ENCODE peak calls at places on chromosomes 2 and 18, in nine cellular contexts. Y, B, Z, W, J, G, C, F and T are unnamed samples.

GRCh38 chr2:53033416-53033815 is 734.2 kb upstream of the CHAC2 start:
- DNase-seq in Y (no peak), B (no peak), Z (peak; percentile 6), W (no peak), J (no peak), G (peak; percentile 81), C (peak; percentile 51), F (no peak), T (no peak)

GRCh38 chr2:138503087-138503442 is 1.5 kb downstream of the SPOPL start:
- DNase-seq in Y (no peak), B (peak; percentile 36), Z (no peak), W (no peak), J (no peak), G (no peak), C (no peak), F (peak; percentile 13), T (no peak)

GRCh38 chr2:101860157-101860556 is 131.6 kb upstream of the IL1R2 start:
- DNase-seq in Y (no peak), B (no peak), Z (no peak), W (no peak), J (no peak), G (no peak), C (no peak), F (no peak), T (no peak)

GRCh38 chr2:64491426-64491825 is 32.7 kb upstream of the AFTPH start:
- DNase-seq in Y (no peak), B (no peak), Z (peak; percentile 29), W (no peak), J (no peak), G (peak; percentile 22), C (peak; percentile 50), F (peak; percentile 44), T (no peak)

GRCh38 chr2:219254590-219255219 is 987 bp upstream of the TUBA4A start:
- DNase-seq in Y (no peak), B (no peak), Z (no peak), W (peak; percentile 69), J (no peak), G (no peak), C (peak; percentile 16), F (no peak), T (no peak)

GRCh38 chr18:9731380-9731779 is 23.3 kb downstream of the RAB31 start:
- DNase-seq in Y (no peak), B (peak; percentile 88), Z (no peak), W (peak; percentile 60), J (peak; percentile 92), G (peak; percentile 88), C (peak; percentile 69), F (peak; percentile 17), T (no peak)

GRCh38 chr2:145228506-145228905 is 708.6 kb upstream of the ZEB2 start:
- DNase-seq in Y (no peak), B (peak; percentile 2), Z (peak; percentile 11), W (no peak), J (no peak), G (peak; percentile 41), C (peak; percentile 17), F (peak; percentile 13), T (no peak)

GRCh38 chr2:56369316-56369715 is 185.5 kb downstream of the CCDC85A start:
- DNase-seq in Y (peak; percentile 2), B (peak; percentile 15), Z (no peak), W (no peak), J (no peak), G (no peak), C (no peak), F (no peak), T (peak; percentile 7)

GRCh38 chr2:212024040-212024439 is 514.6 kb downstream of the ERBB4 start:
- DNase-seq in Y (no peak), B (no peak), Z (no peak), W (no peak), J (no peak), G (no peak), C (no peak), F (no peak), T (no peak)

GRCh38 chr2:226788064-226788463 is 11.6 kb downstream of the IRS1 start:
- DNase-seq in Y (no peak), B (no peak), Z (no peak), W (no peak), J (no peak), G (peak; percentile 39), C (peak; percentile 62), F (no peak), T (no peak)

GRCh38 chr2:226790436-226790835 is 9.2 kb downstream of the IRS1 start:
- DNase-seq in Y (no peak), B (no peak), Z (no peak), W (peak; percentile 37), J (no peak), G (peak; percentile 29), C (no peak), F (no peak), T (no peak)

GRCh38 chr2:226791056-226791486 is 8.5 kb downstream of the IRS1 start:
- DNase-seq in Y (no peak), B (peak; percentile 59), Z (peak; percentile 73), W (peak; percentile 49), J (no peak), G (peak; percentile 71), C (peak; percentile 75), F (peak; percentile 78), T (no peak)

GRCh38 chr2:226790006-226790405 is 9.6 kb downstream of the IRS1 start:
- DNase-seq in Y (no peak), B (no peak), Z (peak; percentile 51), W (peak; percentile 77), J (no peak), G (no peak), C (no peak), F (no peak), T (no peak)

DNA sequence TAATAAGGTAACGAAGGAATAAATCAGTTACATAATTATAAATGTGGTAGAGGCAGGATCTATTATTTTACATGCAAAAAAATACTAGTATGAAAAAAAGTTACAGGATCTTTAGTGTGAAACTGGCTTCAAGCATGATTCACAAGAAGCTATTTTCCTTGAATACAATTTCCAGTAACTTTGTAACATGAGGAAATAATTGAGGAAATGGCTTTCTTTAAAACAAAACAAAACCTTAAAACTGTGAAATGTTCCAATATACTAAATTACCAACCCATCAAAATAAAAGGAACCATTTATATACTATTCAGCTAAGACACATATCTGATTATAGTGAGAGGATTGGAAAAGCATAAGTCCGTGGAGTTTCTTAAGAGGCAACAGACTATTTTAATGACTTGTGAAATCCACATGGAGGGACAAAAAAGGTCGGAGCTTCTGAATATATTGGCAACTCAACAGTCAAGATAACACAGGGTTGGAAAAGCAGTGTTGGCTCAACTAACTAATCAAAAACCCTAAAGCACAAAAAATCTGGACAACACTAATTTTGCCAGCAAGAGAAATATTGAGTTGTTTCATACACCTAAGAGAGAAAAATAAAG is 10.6 kb downstream of the IRS1 start:
- DNase-seq in Y (no peak), B (no peak), Z (no peak), W (no peak), J (no peak), G (peak; percentile 13), C (peak; percentile 57), F (no peak), T (no peak)
- H3K4me3 ChIP-seq in Y (no peak overlapping the region), B (no peak overlapping the region), Z (no peak overlapping the region), W (no peak overlapping the region), J (no peak overlapping the region), G (no peak overlapping the region), C (no peak overlapping the region), F (no peak overlapping the region), T (no peak overlapping the region)

GRCh38 chr2:112242384-112242783 is 12.5 kb downstream of the ZC3H8 start:
- DNase-seq in Y (no peak), B (no peak), Z (no peak), W (no peak), J (no peak), G (no peak), C (no peak), F (no peak), T (no peak)

GRCh38 chr2:112244854-112245253 is 10.0 kb downstream of the ZC3H8 start:
- DNase-seq in Y (no peak), B (no peak), Z (no peak), W (no peak), J (no peak), G (no peak), C (no peak), F (no peak), T (no peak)

GRCh38 chr2:112243233-112243632 is 11.6 kb downstream of the ZC3H8 start:
- DNase-seq in Y (no peak), B (no peak), Z (no peak), W (no peak), J (no peak), G (no peak), C (no peak), F (no peak), T (no peak)

GRCh38 chr2:112239862-112240261 is 15.0 kb downstream of the ZC3H8 start:
- DNase-seq in Y (no peak), B (no peak), Z (no peak), W (no peak), J (no peak), G (no peak), C (no peak), F (no peak), T (no peak)
- TF ChIP-seq CTCF in Y (no peak), B (no peak), Z (no peak), W (no peak), J (no peak), G (no peak), C (no peak), F (no peak), T (no peak)

DNA sequence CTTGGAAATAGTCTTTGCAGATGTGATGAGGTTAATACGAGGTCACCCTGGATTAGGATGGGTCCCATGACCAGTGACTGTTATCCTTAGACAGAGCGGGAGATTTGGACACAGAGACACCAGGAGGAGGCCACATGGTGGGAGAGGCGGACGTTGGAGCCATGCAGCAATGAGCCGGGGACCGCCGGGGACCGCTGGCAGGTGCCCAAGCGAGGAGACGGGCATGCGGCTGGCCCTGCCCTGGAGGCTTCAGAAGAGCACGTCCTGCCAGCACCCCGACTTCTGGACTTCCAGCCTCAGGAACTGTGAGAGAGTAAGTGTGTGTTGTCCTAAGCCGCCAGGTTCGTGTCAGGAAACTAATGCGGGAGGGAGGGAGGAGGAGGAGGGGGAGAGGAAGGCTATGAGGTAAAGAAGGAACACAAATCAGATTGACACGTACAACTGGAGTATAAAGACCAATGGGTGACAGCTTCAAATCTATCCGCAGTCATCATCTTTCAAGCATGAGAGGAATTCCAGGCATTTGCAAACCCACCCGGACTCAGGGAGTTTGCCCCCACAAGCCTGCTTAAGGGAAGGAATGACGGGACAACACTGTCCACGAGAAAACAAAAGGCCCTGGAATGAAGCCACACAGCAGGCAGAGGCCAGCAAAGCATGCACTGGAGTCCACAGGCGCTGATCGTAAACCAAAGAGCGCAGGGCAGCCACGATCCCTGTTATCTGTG is 11.6 kb upstream of the BOK start:
- DNase-seq in Y (peak; percentile 94), B (no peak), Z (peak; percentile 89), W (no peak), J (peak; percentile 84), G (peak; percentile 93), C (peak; percentile 92), F (peak; percentile 94), T (peak; percentile 52)
- H3K4me3 ChIP-seq in Y (no peak overlapping the region), B (no peak overlapping the region), Z (no peak overlapping the region), W (no peak overlapping the region), J (no peak overlapping the region), G (no peak overlapping the region), C (peak overlapping the region; percentile 1), F (no peak overlapping the region), T (peak overlapping the region; percentile 11)

DNA sequence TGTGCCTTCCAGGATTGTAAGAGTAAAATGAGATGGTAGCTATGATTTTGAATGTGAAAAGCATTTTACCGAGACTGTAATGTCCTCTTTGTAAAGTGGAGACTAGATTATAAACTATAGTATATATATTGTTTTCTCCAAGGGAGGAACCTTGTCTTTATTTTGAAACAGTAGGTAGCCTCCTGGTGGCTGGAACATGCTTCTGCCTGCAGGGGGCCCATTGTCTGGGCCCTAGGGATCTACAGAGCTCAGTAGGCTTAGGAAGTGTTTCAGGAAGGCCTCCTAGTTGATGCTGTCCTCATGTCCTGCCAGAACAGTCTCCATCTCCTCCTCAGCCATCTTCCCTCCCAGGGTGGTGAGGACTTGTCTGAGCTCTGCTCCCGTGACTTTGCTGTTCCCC is 3.0 kb downstream of the PIKFYVE start:
- DNase-seq in Y (no peak), B (no peak), Z (no peak), W (no peak), J (no peak), G (no peak), C (no peak), F (no peak), T (no peak)
- TF ChIP-seq CTCF in Y (no peak), B (peak; percentile 12), Z (peak; percentile 10), W (no peak), J (no peak), G (peak; percentile 20), C (no peak), F (peak; percentile 22), T (peak; percentile 17)